ENCODE peak calls at places on chromosomes 13 and 19, in six cellular contexts. O, G, R, Z, V and I are unnamed samples.

GRCh38 chr13:24649685-24650038 is 30.5 kb upstream of the ATP12A start:
- DNase-seq in O (no peak), G (no peak), R (no peak), Z (no peak), V (no peak), I (no peak)

GRCh38 chr13:30053904-30054303 is 203.5 kb upstream of the UBL3 start:
- DNase-seq in O (no peak), G (no peak), R (peak), Z (no peak), V (no peak), I (no peak)

GRCh38 chr19:4923379-4923747 is 14.1 kb downstream of the UHRF1 start:
- DNase-seq in O (no peak), G (no peak), R (no peak), Z (no peak), V (no peak), I (no peak)

GRCh38 chr13:99312493-99312883 is 5.3 kb upstream of the GPR183 start:
- DNase-seq in O (peak), G (no peak), R (no peak), Z (no peak), V (no peak), I (peak)

GRCh38 chr13:85228692-85229091 is 570.5 kb downstream of the SLITRK6 start:
- DNase-seq in O (no peak), G (no peak), R (no peak), Z (no peak), V (no peak), I (no peak)

GRCh38 chr19:38013913-38014575 is 107.0 kb downstream of the SIPA1L3 start:
- DNase-seq in O (no peak), G (no peak), R (no peak), Z (no peak), V (no peak), I (no peak)

GRCh38 chr13:21069561-21070004 is 8.2 kb upstream of the LATS2 start:
- DNase-seq in O (peak), G (peak), R (no peak), Z (peak), V (no peak), I (peak)

GRCh38 chr13:23087884-23088283 is 92.9 kb upstream of the SGCG start:
- DNase-seq in O (peak), G (no peak), R (peak), Z (no peak), V (peak), I (no peak)

GRCh38 chr13:42539670-42540069 is 34.3 kb upstream of the TNFSF11 start:
- DNase-seq in O (peak), G (no peak), R (peak), Z (no peak), V (no peak), I (no peak)

GRCh38 chr13:94419304-94419943 is 60.1 kb downstream of the DCT start:
- DNase-seq in O (peak), G (no peak), R (no peak), Z (peak), V (no peak), I (no peak)

GRCh38 chr19:16033721-16034120 is 42.6 kb upstream of the TPM4 start:
- DNase-seq in O (no peak), G (no peak), R (no peak), Z (no peak), V (no peak), I (no peak)

GRCh38 chr13:79404985-79405384 is 1.1 kb downstream of the RBM26 start:
- DNase-seq in O (peak), G (no peak), R (peak), Z (no peak), V (no peak), I (no peak)

GRCh38 chr13:41199526-41199925 is 5.2 kb upstream of the KBTBD7 start:
- DNase-seq in O (no peak), G (no peak), R (no peak), Z (no peak), V (no peak), I (no peak)

GRCh38 chr19:752652-753517 is 2.0 kb downstream of the MISP start:
- DNase-seq in O (peak), G (peak), R (no peak), Z (peak), V (peak), I (peak)

GRCh38 chr13:112587359-112587766 is 590 bp downstream of the TUBGCP3 start:
- DNase-seq in O (peak), G (peak), R (peak), Z (peak), V (peak), I (peak)
- TF ChIP-seq CTCF in O (no peak), G (no peak), R (no peak), Z (no peak), V (no peak), I (peak)

DNA sequence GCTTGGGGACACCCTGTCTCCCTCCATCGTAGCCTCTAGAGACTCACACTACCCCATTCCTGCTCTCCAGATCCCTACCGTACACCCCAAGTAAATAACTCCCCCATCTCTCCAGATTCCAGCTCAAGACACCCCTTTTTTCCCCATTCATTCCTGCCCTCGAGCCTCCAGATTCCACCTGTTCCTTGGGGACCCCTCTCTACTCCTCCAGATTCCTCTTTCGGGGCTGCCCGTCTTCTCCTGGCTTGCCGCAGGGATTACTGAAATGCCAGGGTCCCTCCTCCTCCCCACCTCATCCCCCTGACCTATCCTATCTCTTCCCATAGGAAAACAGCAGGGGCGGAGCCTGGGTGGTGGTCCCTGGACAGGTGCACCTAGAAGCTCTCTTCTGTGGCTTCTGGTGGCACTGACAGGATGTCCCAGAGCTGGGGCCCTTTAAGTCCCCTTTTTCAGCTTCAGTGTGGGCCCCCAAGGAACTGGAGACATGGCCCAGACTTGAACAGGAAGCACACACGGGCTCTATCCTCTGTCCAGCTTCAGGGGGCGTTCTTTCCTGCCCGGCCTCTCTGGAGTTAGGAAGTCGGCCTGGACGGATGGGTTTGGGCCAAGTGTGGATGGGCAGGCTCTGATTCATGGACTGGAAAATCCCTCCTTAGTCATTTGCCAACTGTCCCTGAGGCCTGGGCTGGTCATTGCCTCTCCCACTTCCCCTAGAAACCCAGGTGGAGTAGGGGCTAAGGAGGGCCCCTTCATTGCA is 1.2 kb downstream of the ZSWIM4 start:
- DNase-seq in O (peak), G (peak), R (peak), Z (peak), V (no peak), I (peak)
- TF ChIP-seq CTCF in O (peak), G (peak), R (no peak), Z (peak), V (no peak), I (peak)

GRCh38 chr19:3039641-3040077 is 10.6 kb upstream of the TLE2 start:
- DNase-seq in O (no peak), G (no peak), R (peak), Z (no peak), V (no peak), I (no peak)
- TF ChIP-seq CTCF in O (no peak), G (no peak), R (peak), Z (no peak), V (no peak), I (no peak)

GRCh38 chr19:2479556-2480194 is 3.7 kb downstream of the GADD45B start:
- DNase-seq in O (no peak), G (no peak), R (no peak), Z (no peak), V (no peak), I (no peak)
- TF ChIP-seq CTCF in O (no peak), G (peak), R (peak), Z (no peak), V (peak), I (no peak)

DNA sequence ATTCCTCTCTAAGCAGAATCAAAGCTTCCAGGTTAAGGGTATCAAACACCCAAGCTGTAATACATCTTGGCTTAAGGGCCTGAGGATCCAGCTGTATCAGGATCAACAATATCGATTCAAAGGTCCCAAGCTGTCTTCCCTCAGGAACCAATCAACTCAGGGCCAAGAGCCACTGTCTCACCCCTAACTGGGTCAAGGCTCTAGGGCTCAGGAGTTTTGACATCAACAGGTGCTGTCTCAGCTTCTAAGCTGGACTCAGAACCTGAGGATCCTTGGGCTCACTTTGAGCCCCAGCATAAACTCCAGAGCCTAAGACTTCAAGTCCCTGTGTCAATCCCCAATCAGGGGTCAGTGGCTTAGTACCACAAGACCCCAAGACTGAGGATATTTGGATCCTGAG is 917 bp downstream of the FBXW9 start:
- DNase-seq in O (no peak), G (no peak), R (no peak), Z (no peak), V (no peak), I (no peak)
- TF ChIP-seq CTCF in O (no peak), G (no peak), R (no peak), Z (no peak), V (no peak), I (no peak)

GRCh38 chr19:36773223-36773579 is 594 bp upstream of the ZNF850 start:
- DNase-seq in O (no peak), G (no peak), R (no peak), Z (no peak), V (no peak), I (no peak)
- TF ChIP-seq CTCF in O (no peak), G (no peak), R (no peak), Z (no peak), V (no peak), I (no peak)

DNA sequence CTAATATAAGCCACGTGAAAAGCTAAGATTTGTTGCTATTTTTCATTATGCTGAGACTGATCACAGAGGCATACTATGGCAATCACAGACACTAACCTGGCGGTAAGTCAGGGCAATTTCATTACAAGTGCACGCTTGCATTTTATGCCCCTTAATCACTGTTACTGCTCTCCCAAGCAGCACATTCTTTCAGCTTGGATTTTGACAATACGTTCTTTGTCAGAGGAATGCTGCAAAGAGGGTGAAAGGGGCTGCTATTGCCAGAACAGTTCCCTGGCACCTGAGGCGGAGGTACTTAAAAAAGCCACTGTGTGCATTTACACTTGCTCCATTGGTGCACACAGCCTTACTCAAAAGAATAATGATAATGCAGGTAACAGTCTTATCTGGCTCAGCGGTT is 346.6 kb downstream of the RFC3 start:
- DNase-seq in O (no peak), G (no peak), R (peak), Z (no peak), V (no peak), I (no peak)
- TF ChIP-seq CTCF in O (no peak), G (peak), R (no peak), Z (no peak), V (no peak), I (no peak)